ENCODE peak calls at places on chromosomes 12 and 14, in ten cellular contexts. One of them, this sample, is unnamed.

GRCh38 chr12:92191061-92191460 is 45.4 kb upstream of the BTG1 start:
- DNase-seq in Calu3: no peak
- DNase-seq in epithelial cell of prostate: no peak
- DNase-seq in lung microvascular endothelial cell: no peak
- DNase-seq in H4: no peak
- DNase-seq in AG20443: no peak
- DNase-seq in stimulated activated CD8-positive, alpha-beta memory T cell treated with anti-CD3 and anti-CD28 coated beads, Interleukin-2, amount 100 ng/mL, for 1 hour: no peak
- DNase-seq in progenitor cell of endocrine pancreas: no peak
- DNase-seq in M059J: no peak
- DNase-seq in AG10803: no peak
- DNase-seq in this sample: no peak

GRCh38 chr12:57455374-57456144 is 452 bp downstream of the INHBE start:
- DNase-seq in lung microvascular endothelial cell: no peak
- DNase-seq in epithelial cell of prostate: no peak
- DNase-seq in stimulated activated CD8-positive, alpha-beta memory T cell treated with anti-CD3 and anti-CD28 coated beads, Interleukin-2, amount 100 ng/mL, for 1 hour: no peak
- DNase-seq in H4: no peak
- DNase-seq in AG20443: no peak
- DNase-seq in Calu3: no peak
- DNase-seq in AG10803: no peak
- DNase-seq in M059J: no peak
- DNase-seq in progenitor cell of endocrine pancreas: no peak
- DNase-seq in this sample: no peak

GRCh38 chr12:56004211-56004610 is 7.1 kb downstream of the SUOX start:
- DNase-seq in progenitor cell of endocrine pancreas: no peak
- DNase-seq in H4: no peak
- DNase-seq in stimulated activated CD8-positive, alpha-beta memory T cell treated with anti-CD3 and anti-CD28 coated beads, Interleukin-2, amount 100 ng/mL, for 1 hour: no peak
- DNase-seq in M059J: no peak
- DNase-seq in AG10803: no peak
- DNase-seq in epithelial cell of prostate: no peak
- DNase-seq in AG20443: no peak
- DNase-seq in Calu3: no peak
- DNase-seq in lung microvascular endothelial cell: no peak
- DNase-seq in this sample: no peak

GRCh38 chr14:57526942-57527341 is 33.3 kb upstream of the CCDC198 start:
- DNase-seq in AG10803: no peak
- DNase-seq in lung microvascular endothelial cell: no peak
- DNase-seq in M059J: no peak
- DNase-seq in AG20443: no peak
- DNase-seq in progenitor cell of endocrine pancreas: no peak
- DNase-seq in epithelial cell of prostate: no peak
- DNase-seq in stimulated activated CD8-positive, alpha-beta memory T cell treated with anti-CD3 and anti-CD28 coated beads, Interleukin-2, amount 100 ng/mL, for 1 hour: no peak
- DNase-seq in H4: no peak
- DNase-seq in Calu3: no peak
- DNase-seq in this sample: no peak

GRCh38 chr12:10310926-10311705 is 3.4 kb downstream of the KLRD1 start:
- DNase-seq in AG10803: no peak
- DNase-seq in progenitor cell of endocrine pancreas: no peak
- DNase-seq in lung microvascular endothelial cell: peak; percentile 35
- DNase-seq in epithelial cell of prostate: no peak
- DNase-seq in H4: no peak
- DNase-seq in stimulated activated CD8-positive, alpha-beta memory T cell treated with anti-CD3 and anti-CD28 coated beads, Interleukin-2, amount 100 ng/mL, for 1 hour: no peak
- DNase-seq in Calu3: no peak
- DNase-seq in AG20443: peak; percentile 29
- DNase-seq in M059J: peak; percentile 13
- DNase-seq in this sample: peak; percentile 8

GRCh38 chr14:89373185-89373584 is 43.8 kb downstream of the FOXN3 start:
- DNase-seq in H4: no peak
- DNase-seq in lung microvascular endothelial cell: no peak
- DNase-seq in M059J: no peak
- DNase-seq in stimulated activated CD8-positive, alpha-beta memory T cell treated with anti-CD3 and anti-CD28 coated beads, Interleukin-2, amount 100 ng/mL, for 1 hour: no peak
- DNase-seq in epithelial cell of prostate: no peak
- DNase-seq in Calu3: no peak
- DNase-seq in progenitor cell of endocrine pancreas: no peak
- DNase-seq in AG20443: no peak
- DNase-seq in AG10803: no peak
- DNase-seq in this sample: no peak

GRCh38 chr12:50174971-50175715 is 8.0 kb upstream of the CERS5 start:
- DNase-seq in lung microvascular endothelial cell: peak; percentile 80
- DNase-seq in H4: peak; percentile 68
- DNase-seq in Calu3: peak; percentile 13
- DNase-seq in epithelial cell of prostate: no peak
- DNase-seq in AG10803: peak; percentile 85
- DNase-seq in stimulated activated CD8-positive, alpha-beta memory T cell treated with anti-CD3 and anti-CD28 coated beads, Interleukin-2, amount 100 ng/mL, for 1 hour: no peak
- DNase-seq in AG20443: peak; percentile 32
- DNase-seq in progenitor cell of endocrine pancreas: no peak
- DNase-seq in M059J: peak; percentile 71
- DNase-seq in this sample: peak; percentile 86

GRCh38 chr12:40263616-40264409 is 39.0 kb downstream of the LRRK2 start:
- DNase-seq in progenitor cell of endocrine pancreas: no peak
- DNase-seq in Calu3: no peak
- DNase-seq in H4: no peak
- DNase-seq in epithelial cell of prostate: no peak
- DNase-seq in AG10803: no peak
- DNase-seq in AG20443: no peak
- DNase-seq in M059J: no peak
- DNase-seq in lung microvascular endothelial cell: no peak
- DNase-seq in stimulated activated CD8-positive, alpha-beta memory T cell treated with anti-CD3 and anti-CD28 coated beads, Interleukin-2, amount 100 ng/mL, for 1 hour: no peak
- DNase-seq in this sample: no peak

GRCh38 chr12:49706351-49707126 is 666 bp downstream of the FMNL3 start:
- DNase-seq in AG10803: peak; percentile 42
- DNase-seq in progenitor cell of endocrine pancreas: peak; percentile 14
- DNase-seq in epithelial cell of prostate: no peak
- DNase-seq in stimulated activated CD8-positive, alpha-beta memory T cell treated with anti-CD3 and anti-CD28 coated beads, Interleukin-2, amount 100 ng/mL, for 1 hour: no peak
- DNase-seq in Calu3: no peak
- DNase-seq in M059J: peak; percentile 52
- DNase-seq in H4: peak; percentile 22
- DNase-seq in AG20443: peak; percentile 41
- DNase-seq in lung microvascular endothelial cell: peak; percentile 55
- DNase-seq in this sample: peak; percentile 50

GRCh38 chr14:50967104-50967503 is 22.8 kb upstream of the PYGL start:
- DNase-seq in stimulated activated CD8-positive, alpha-beta memory T cell treated with anti-CD3 and anti-CD28 coated beads, Interleukin-2, amount 100 ng/mL, for 1 hour: no peak
- DNase-seq in AG10803: peak; percentile 91
- DNase-seq in epithelial cell of prostate: no peak
- DNase-seq in Calu3: no peak
- DNase-seq in H4: no peak
- DNase-seq in progenitor cell of endocrine pancreas: no peak
- DNase-seq in lung microvascular endothelial cell: no peak
- DNase-seq in AG20443: peak; percentile 15
- DNase-seq in M059J: no peak
- DNase-seq in this sample: no peak

GRCh38 chr12:116434155-116435065 is 124.8 kb upstream of the MAP1LC3B2 start:
- DNase-seq in Calu3: peak; percentile 81
- DNase-seq in M059J: peak; percentile 93
- DNase-seq in stimulated activated CD8-positive, alpha-beta memory T cell treated with anti-CD3 and anti-CD28 coated beads, Interleukin-2, amount 100 ng/mL, for 1 hour: no peak
- DNase-seq in H4: peak; percentile 94
- DNase-seq in epithelial cell of prostate: no peak
- DNase-seq in AG20443: peak; percentile 92
- DNase-seq in progenitor cell of endocrine pancreas: no peak
- DNase-seq in AG10803: peak; percentile 95
- DNase-seq in lung microvascular endothelial cell: peak; percentile 71
- DNase-seq in this sample: peak; percentile 80

GRCh38 chr14:75989134-75989533 is 3.6 kb downstream of the IFT43 start:
- DNase-seq in epithelial cell of prostate: no peak
- DNase-seq in Calu3: no peak
- DNase-seq in AG10803: peak; percentile 87
- DNase-seq in M059J: peak; percentile 45
- DNase-seq in AG20443: peak; percentile 84
- DNase-seq in stimulated activated CD8-positive, alpha-beta memory T cell treated with anti-CD3 and anti-CD28 coated beads, Interleukin-2, amount 100 ng/mL, for 1 hour: no peak
- DNase-seq in progenitor cell of endocrine pancreas: no peak
- DNase-seq in lung microvascular endothelial cell: peak; percentile 99
- DNase-seq in H4: no peak
- DNase-seq in this sample: peak; percentile 47

GRCh38 chr12:110853856-110854255 is 7.1 kb downstream of the CCDC63 start:
- DNase-seq in M059J: no peak
- DNase-seq in AG10803: peak; percentile 5
- DNase-seq in epithelial cell of prostate: no peak
- DNase-seq in Calu3: no peak
- DNase-seq in stimulated activated CD8-positive, alpha-beta memory T cell treated with anti-CD3 and anti-CD28 coated beads, Interleukin-2, amount 100 ng/mL, for 1 hour: no peak
- DNase-seq in H4: no peak
- DNase-seq in AG20443: no peak
- DNase-seq in progenitor cell of endocrine pancreas: no peak
- DNase-seq in lung microvascular endothelial cell: no peak
- DNase-seq in this sample: no peak

GRCh38 chr14:80215756-80216581 is 4.7 kb upstream of the DIO2 start:
- DNase-seq in progenitor cell of endocrine pancreas: no peak
- DNase-seq in epithelial cell of prostate: no peak
- DNase-seq in AG10803: peak; percentile 39
- DNase-seq in Calu3: no peak
- DNase-seq in M059J: peak; percentile 95
- DNase-seq in stimulated activated CD8-positive, alpha-beta memory T cell treated with anti-CD3 and anti-CD28 coated beads, Interleukin-2, amount 100 ng/mL, for 1 hour: no peak
- DNase-seq in AG20443: peak; percentile 20
- DNase-seq in H4: peak; percentile 80
- DNase-seq in lung microvascular endothelial cell: no peak
- DNase-seq in this sample: peak; percentile 21

GRCh38 chr12:119229837-119230236 is 51.1 kb downstream of the HSPB8 start:
- DNase-seq in stimulated activated CD8-positive, alpha-beta memory T cell treated with anti-CD3 and anti-CD28 coated beads, Interleukin-2, amount 100 ng/mL, for 1 hour: no peak
- DNase-seq in lung microvascular endothelial cell: peak; percentile 76
- DNase-seq in epithelial cell of prostate: no peak
- DNase-seq in AG20443: peak; percentile 40
- DNase-seq in AG10803: peak; percentile 4
- DNase-seq in M059J: peak; percentile 35
- DNase-seq in progenitor cell of endocrine pancreas: peak; percentile 36
- DNase-seq in H4: peak; percentile 65
- DNase-seq in Calu3: peak; percentile 63
- DNase-seq in this sample: peak; percentile 6

GRCh38 chr14:54929556-54929955 is 26.9 kb upstream of the GCH1 start:
- DNase-seq in M059J: no peak
- DNase-seq in epithelial cell of prostate: no peak
- DNase-seq in progenitor cell of endocrine pancreas: no peak
- DNase-seq in AG10803: no peak
- DNase-seq in H4: no peak
- DNase-seq in lung microvascular endothelial cell: peak; percentile 51
- DNase-seq in AG20443: no peak
- DNase-seq in Calu3: no peak
- DNase-seq in stimulated activated CD8-positive, alpha-beta memory T cell treated with anti-CD3 and anti-CD28 coated beads, Interleukin-2, amount 100 ng/mL, for 1 hour: no peak
- DNase-seq in this sample: no peak

GRCh38 chr12:17357396-17357795 is 732.6 kb downstream of the RERGL start:
- DNase-seq in AG10803: no peak
- DNase-seq in M059J: no peak
- DNase-seq in H4: no peak
- DNase-seq in AG20443: no peak
- DNase-seq in Calu3: no peak
- DNase-seq in epithelial cell of prostate: no peak
- DNase-seq in stimulated activated CD8-positive, alpha-beta memory T cell treated with anti-CD3 and anti-CD28 coated beads, Interleukin-2, amount 100 ng/mL, for 1 hour: no peak
- DNase-seq in lung microvascular endothelial cell: no peak
- DNase-seq in progenitor cell of endocrine pancreas: no peak
- DNase-seq in this sample: no peak

GRCh38 chr12:132638541-132639408 is 20.2 kb downstream of the P2RX2 start:
- DNase-seq in AG20443: peak; percentile 84
- DNase-seq in epithelial cell of prostate: no peak
- DNase-seq in M059J: peak; percentile 16
- DNase-seq in Calu3: peak; percentile 54
- DNase-seq in stimulated activated CD8-positive, alpha-beta memory T cell treated with anti-CD3 and anti-CD28 coated beads, Interleukin-2, amount 100 ng/mL, for 1 hour: no peak
- DNase-seq in progenitor cell of endocrine pancreas: no peak
- DNase-seq in lung microvascular endothelial cell: peak; percentile 83
- DNase-seq in AG10803: peak; percentile 80
- DNase-seq in H4: no peak
- DNase-seq in this sample: peak; percentile 51